ENCODE peak calls at places on chromosomes 2 and 18, in seven cellular contexts. I is HEK293T; H is nephron progenitor cell; L is stimulated activated CD4-positive, alpha-beta T cell treated with anti-CD3 and anti-CD28 coated beads, Interleukin-2, amount 100 ng/mL, for 48 hours; C is CD4-positive, alpha-beta T cell; J is Calu3; V is NT2/D1. P is an unnamed sample.

GRCh38 chr2:234679766-234680687 is 183.1 kb upstream of the ARL4C start:
- DNase-seq in H (no peak), I (no peak), J (peak), L (no peak), V (no peak), C (no peak), P (no peak)

GRCh38 chr18:2540575-2540974 is 30.7 kb downstream of the METTL4 start:
- DNase-seq in I (no peak), C (no peak), H (peak), V (no peak), J (no peak), L (no peak), P (no peak)

GRCh38 chr2:144513388-144514100 is 6.4 kb downstream of the ZEB2 start:
- DNase-seq in C (no peak), I (no peak), V (no peak), J (no peak), L (no peak), H (no peak), P (no peak)

GRCh38 chr2:57936216-57936615 is 110.4 kb upstream of the VRK2 start:
- DNase-seq in I (no peak), H (no peak), C (no peak), J (no peak), V (no peak), L (no peak), P (no peak)

GRCh38 chr18:48785091-48785614 is 165.6 kb downstream of the SMAD7 start:
- DNase-seq in C (no peak), L (no peak), J (no peak), H (no peak), I (no peak), V (no peak), P (no peak)

GRCh38 chr2:226782092-226782713 is 17.4 kb downstream of the IRS1 start:
- DNase-seq in C (no peak), L (no peak), J (no peak), I (no peak), V (no peak), H (no peak), P (no peak)

GRCh38 chr2:121247534-121247933 is 37.5 kb downstream of the TFCP2L1 start:
- DNase-seq in J (no peak), I (no peak), H (no peak), V (no peak), L (no peak), C (no peak), P (no peak)

GRCh38 chr2:128457716-128458115 is 139.0 kb upstream of the HS6ST1 start:
- DNase-seq in J (no peak), L (no peak), C (no peak), V (no peak), I (no peak), H (no peak), P (no peak)

GRCh38 chr18:10726198-10727068 is 200.6 kb downstream of the NAPG start:
- DNase-seq in V (no peak), C (no peak), H (no peak), L (no peak), I (no peak), J (peak), P (no peak)

GRCh38 chr18:2336993-2337392 is 234.3 kb downstream of the METTL4 start:
- DNase-seq in H (no peak), V (no peak), J (no peak), L (no peak), C (no peak), I (no peak), P (no peak)

GRCh38 chr2:104746790-104747320 is 107.1 kb upstream of the POU3F3 start:
- DNase-seq in C (no peak), H (peak), J (no peak), I (no peak), V (no peak), L (no peak), P (no peak)

GRCh38 chr2:12167525-12168317 is 421.3 kb downstream of the LPIN1 start:
- DNase-seq in V (no peak), I (no peak), H (peak), L (no peak), J (no peak), C (no peak), P (no peak)

GRCh38 chr2:20641123-20641985 is 9.5 kb downstream of the HS1BP3 start:
- DNase-seq in I (no peak), H (no peak), C (no peak), L (no peak), J (no peak), V (no peak), P (no peak)

GRCh38 chr2:173775440-173775839 is 189.7 kb downstream of the SP3 start:
- DNase-seq in L (no peak), H (no peak), I (no peak), V (no peak), C (no peak), J (no peak), P (no peak)

GRCh38 chr2:77428946-77429345 is 93.2 kb downstream of the LRRTM4 start:
- DNase-seq in L (no peak), V (no peak), I (no peak), H (no peak), C (no peak), J (no peak), P (no peak)

GRCh38 chr2:206797376-206797775 is 32.0 kb downstream of the FASTKD2 start:
- DNase-seq in J (no peak), L (no peak), C (no peak), V (no peak), H (no peak), I (no peak), P (no peak)

GRCh38 chr2:152407204-152407721 is 72.3 kb downstream of the FMNL2 start:
- DNase-seq in C (no peak), H (peak), L (no peak), J (peak), I (peak), V (peak), P (no peak)

GRCh38 chr18:51438797-51439350 is 241.4 kb upstream of the MEX3C start:
- DNase-seq in V (no peak), L (no peak), J (no peak), C (no peak), H (no peak), I (no peak), P (no peak)

GRCh38 chr2:60341151-60341550 is 212.3 kb downstream of the BCL11A start:
- DNase-seq in V (no peak), C (no peak), H (no peak), L (no peak), I (no peak), J (no peak), P (no peak)

GRCh38 chr2:174546519-174547506 is 50.8 kb downstream of the WIPF1 start:
- DNase-seq in C (peak), L (peak), H (no peak), J (peak), V (peak), I (peak), P (no peak)

GRCh38 chr2:23293756-23294155 is 91.2 kb upstream of the KLHL29 start:
- DNase-seq in I (no peak), C (no peak), L (no peak), H (no peak), J (no peak), V (no peak), P (no peak)

GRCh38 chr2:179898873-179899272 is 37.5 kb upstream of the ZNF385B start:
- DNase-seq in L (no peak), V (peak), C (no peak), I (peak), J (peak), H (peak), P (no peak)

GRCh38 chr2:126921066-126921465 is 22.4 kb downstream of the TEX51 start:
- DNase-seq in C (no peak), H (no peak), L (no peak), J (no peak), V (no peak), I (no peak), P (no peak)